ENCODE peak calls at places on chromosomes 12 and 14, in eight cellular contexts. One of them, this sample, is unnamed.

GRCh38 chr12:25433581-25434325 is 119.3 kb downstream of the LMNTD1 start:
- DNase-seq in adipocyte: peak; percentile 49
- DNase-seq in NT2/D1: no peak
- DNase-seq in A673: peak; percentile 6
- DNase-seq in transverse colon: no peak
- DNase-seq in fibroblast of the aortic adventitia: peak; percentile 68
- DNase-seq in AG04449: no peak
- DNase-seq in HFF-Myc: peak; percentile 20
- DNase-seq in this sample: no peak

GRCh38 chr12:16437926-16438325 is 90.5 kb downstream of the MGST1 start:
- DNase-seq in fibroblast of the aortic adventitia: no peak
- DNase-seq in adipocyte: no peak
- DNase-seq in AG04449: no peak
- DNase-seq in HFF-Myc: no peak
- DNase-seq in NT2/D1: no peak
- DNase-seq in A673: no peak
- DNase-seq in transverse colon: no peak
- DNase-seq in this sample: no peak

GRCh38 chr12:3004655-3005565 is 45.7 kb downstream of the TEAD4 start:
- DNase-seq in AG04449: no peak
- DNase-seq in NT2/D1: no peak
- DNase-seq in fibroblast of the aortic adventitia: no peak
- DNase-seq in transverse colon: no peak
- DNase-seq in A673: no peak
- DNase-seq in adipocyte: no peak
- DNase-seq in HFF-Myc: no peak
- DNase-seq in this sample: no peak

GRCh38 chr12:78898416-78898815 is 33.8 kb downstream of the SYT1 start:
- DNase-seq in transverse colon: no peak
- DNase-seq in adipocyte: peak; percentile 80
- DNase-seq in A673: peak; percentile 76
- DNase-seq in NT2/D1: no peak
- DNase-seq in AG04449: no peak
- DNase-seq in fibroblast of the aortic adventitia: peak; percentile 90
- DNase-seq in HFF-Myc: no peak
- DNase-seq in this sample: no peak

GRCh38 chr14:40981247-40981646 is 625.4 kb upstream of the LRFN5 start:
- DNase-seq in adipocyte: no peak
- DNase-seq in A673: no peak
- DNase-seq in transverse colon: no peak
- DNase-seq in AG04449: no peak
- DNase-seq in fibroblast of the aortic adventitia: no peak
- DNase-seq in NT2/D1: no peak
- DNase-seq in HFF-Myc: no peak
- DNase-seq in this sample: no peak

GRCh38 chr14:101905614-101906013 is 58.8 kb upstream of the DYNC1H1 start:
- DNase-seq in A673: no peak
- DNase-seq in transverse colon: no peak
- DNase-seq in HFF-Myc: no peak
- DNase-seq in AG04449: no peak
- DNase-seq in adipocyte: no peak
- DNase-seq in fibroblast of the aortic adventitia: no peak
- DNase-seq in NT2/D1: no peak
- DNase-seq in this sample: no peak

GRCh38 chr12:2183556-2184541 is 131.1 kb downstream of the CACNA1C start:
- DNase-seq in fibroblast of the aortic adventitia: peak; percentile 84
- DNase-seq in AG04449: peak; percentile 47
- DNase-seq in NT2/D1: peak; percentile 75
- DNase-seq in transverse colon: no peak
- DNase-seq in adipocyte: peak; percentile 89
- DNase-seq in A673: peak; percentile 48
- DNase-seq in HFF-Myc: peak; percentile 66
- DNase-seq in this sample: peak; percentile 46

GRCh38 chr12:6688543-6688999 is 604 bp downstream of the ZNF384 start:
- DNase-seq in NT2/D1: peak; percentile 43
- DNase-seq in A673: no peak
- DNase-seq in AG04449: no peak
- DNase-seq in fibroblast of the aortic adventitia: no peak
- DNase-seq in adipocyte: peak; percentile 45
- DNase-seq in transverse colon: peak; percentile 71
- DNase-seq in HFF-Myc: peak; percentile 53
- DNase-seq in this sample: peak; percentile 92

GRCh38 chr14:101024686-101025085 is 121.2 kb upstream of the RTL1 start:
- DNase-seq in A673: no peak
- DNase-seq in adipocyte: no peak
- DNase-seq in NT2/D1: no peak
- DNase-seq in AG04449: no peak
- DNase-seq in fibroblast of the aortic adventitia: no peak
- DNase-seq in HFF-Myc: no peak
- DNase-seq in transverse colon: no peak
- DNase-seq in this sample: no peak

GRCh38 chr12:53190108-53190729 is 9.5 kb upstream of the CSAD start:
- DNase-seq in A673: peak; percentile 74
- DNase-seq in fibroblast of the aortic adventitia: peak; percentile 69
- DNase-seq in HFF-Myc: no peak
- DNase-seq in AG04449: no peak
- DNase-seq in adipocyte: peak; percentile 74
- DNase-seq in NT2/D1: no peak
- DNase-seq in transverse colon: peak; percentile 44
- DNase-seq in this sample: no peak

GRCh38 chr12:52657305-52657902 is 5.4 kb upstream of the KRT2 start:
- DNase-seq in HFF-Myc: no peak
- DNase-seq in transverse colon: no peak
- DNase-seq in fibroblast of the aortic adventitia: no peak
- DNase-seq in AG04449: no peak
- DNase-seq in adipocyte: no peak
- DNase-seq in NT2/D1: no peak
- DNase-seq in A673: no peak
- DNase-seq in this sample: no peak

GRCh38 chr12:7638064-7638763 is 27.5 kb downstream of the APOBEC1 start:
- DNase-seq in transverse colon: no peak
- DNase-seq in adipocyte: no peak
- DNase-seq in AG04449: no peak
- DNase-seq in fibroblast of the aortic adventitia: no peak
- DNase-seq in NT2/D1: peak; percentile 92
- DNase-seq in A673: no peak
- DNase-seq in HFF-Myc: no peak
- DNase-seq in this sample: no peak

GRCh38 chr12:105409881-105410471 is 79.5 kb downstream of the C12orf75 start:
- DNase-seq in fibroblast of the aortic adventitia: peak; percentile 71
- DNase-seq in AG04449: no peak
- DNase-seq in HFF-Myc: no peak
- DNase-seq in NT2/D1: no peak
- DNase-seq in adipocyte: peak; percentile 82
- DNase-seq in A673: peak; percentile 73
- DNase-seq in transverse colon: no peak
- DNase-seq in this sample: peak; percentile 37

GRCh38 chr12:113259499-113259953 is 38.3 kb downstream of the TPCN1 start:
- DNase-seq in HFF-Myc: peak; percentile 36
- DNase-seq in NT2/D1: no peak
- DNase-seq in adipocyte: peak; percentile 47
- DNase-seq in fibroblast of the aortic adventitia: peak; percentile 83
- DNase-seq in A673: no peak
- DNase-seq in AG04449: no peak
- DNase-seq in transverse colon: peak; percentile 68
- DNase-seq in this sample: no peak

GRCh38 chr14:55540847-55541773 is 38.9 kb upstream of the KTN1 start:
- DNase-seq in AG04449: no peak
- DNase-seq in fibroblast of the aortic adventitia: peak; percentile 9
- DNase-seq in NT2/D1: no peak
- DNase-seq in HFF-Myc: no peak
- DNase-seq in A673: no peak
- DNase-seq in adipocyte: peak; percentile 54
- DNase-seq in transverse colon: no peak
- DNase-seq in this sample: no peak

DNA sequence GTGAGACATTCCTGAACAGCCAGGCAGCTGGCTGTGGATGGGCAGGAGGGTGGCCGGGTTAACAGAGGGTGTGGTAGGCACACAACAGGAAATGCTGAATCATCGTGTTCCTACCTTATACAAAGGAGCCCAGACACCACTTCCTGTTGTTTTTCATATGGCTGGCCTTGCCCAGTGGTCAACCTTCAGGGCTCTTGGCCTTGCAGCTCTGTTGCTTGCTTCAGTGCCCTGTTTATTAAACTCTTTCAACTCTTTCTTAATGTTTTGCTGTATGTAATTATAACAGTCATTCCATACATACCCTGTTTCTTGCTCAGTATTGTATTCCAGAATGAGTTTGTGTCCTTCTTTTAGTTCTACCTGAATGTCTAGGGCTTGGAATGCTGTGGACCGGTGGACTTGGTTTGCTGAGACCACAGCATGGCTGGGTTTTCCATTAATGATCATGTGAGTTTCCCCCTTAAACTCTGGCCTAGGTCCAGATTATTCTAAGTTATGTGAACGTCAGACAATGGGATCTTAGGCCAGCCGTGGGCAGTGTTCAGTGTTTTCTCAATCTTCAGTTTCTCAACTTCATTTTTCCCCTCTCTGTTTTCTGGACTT is 11.9 kb downstream of the CFAP54 start:
- DNase-seq in transverse colon: peak; percentile 56
- DNase-seq in fibroblast of the aortic adventitia: peak; percentile 77
- DNase-seq in adipocyte: peak; percentile 38
- DNase-seq in AG04449: no peak
- DNase-seq in NT2/D1: no peak
- DNase-seq in HFF-Myc: peak; percentile 65
- DNase-seq in A673: peak; percentile 48
- DNase-seq in this sample: peak; percentile 19
- H3K4me3 ChIP-seq in transverse colon: no peak overlapping the region
- H3K4me3 ChIP-seq in fibroblast of the aortic adventitia: no peak overlapping the region
- H3K4me3 ChIP-seq in adipocyte: peak overlapping the region; percentile 21
- H3K4me3 ChIP-seq in AG04449: no peak overlapping the region
- H3K4me3 ChIP-seq in NT2/D1: no peak overlapping the region
- H3K4me3 ChIP-seq in HFF-Myc: no peak overlapping the region
- H3K4me3 ChIP-seq in A673: no peak overlapping the region
- H3K4me3 ChIP-seq in this sample: no peak overlapping the region

DNA sequence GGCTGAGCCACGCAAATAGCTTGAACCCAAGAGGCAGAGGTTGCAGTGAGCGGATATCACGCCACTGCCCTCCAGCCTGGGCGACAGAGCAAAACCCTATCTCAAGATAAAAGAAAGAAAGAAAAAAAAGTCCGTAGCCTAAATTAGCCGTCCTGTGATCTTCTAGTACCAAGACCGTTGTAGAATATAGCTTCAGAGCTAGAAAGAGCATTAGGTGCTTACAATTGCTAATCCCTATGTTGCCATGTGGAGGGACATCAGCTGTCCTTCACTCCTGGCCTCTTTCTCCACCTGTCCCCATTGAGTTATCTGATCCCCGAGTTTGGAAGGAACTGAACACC is 1.2 kb downstream of the CDKN3 start:
- DNase-seq in fibroblast of the aortic adventitia: no peak
- DNase-seq in transverse colon: no peak
- DNase-seq in adipocyte: no peak
- DNase-seq in AG04449: no peak
- DNase-seq in NT2/D1: no peak
- DNase-seq in A673: no peak
- DNase-seq in HFF-Myc: no peak
- DNase-seq in this sample: no peak
- H3K4me3 ChIP-seq in fibroblast of the aortic adventitia: no peak overlapping the region
- H3K4me3 ChIP-seq in transverse colon: no peak overlapping the region
- H3K4me3 ChIP-seq in adipocyte: no peak overlapping the region
- H3K4me3 ChIP-seq in AG04449: peak overlapping the region; percentile 85
- H3K4me3 ChIP-seq in NT2/D1: no peak overlapping the region
- H3K4me3 ChIP-seq in A673: peak overlapping the region; percentile 77
- H3K4me3 ChIP-seq in HFF-Myc: peak overlapping the region; percentile 85
- H3K4me3 ChIP-seq in this sample: peak overlapping the region; percentile 91

DNA sequence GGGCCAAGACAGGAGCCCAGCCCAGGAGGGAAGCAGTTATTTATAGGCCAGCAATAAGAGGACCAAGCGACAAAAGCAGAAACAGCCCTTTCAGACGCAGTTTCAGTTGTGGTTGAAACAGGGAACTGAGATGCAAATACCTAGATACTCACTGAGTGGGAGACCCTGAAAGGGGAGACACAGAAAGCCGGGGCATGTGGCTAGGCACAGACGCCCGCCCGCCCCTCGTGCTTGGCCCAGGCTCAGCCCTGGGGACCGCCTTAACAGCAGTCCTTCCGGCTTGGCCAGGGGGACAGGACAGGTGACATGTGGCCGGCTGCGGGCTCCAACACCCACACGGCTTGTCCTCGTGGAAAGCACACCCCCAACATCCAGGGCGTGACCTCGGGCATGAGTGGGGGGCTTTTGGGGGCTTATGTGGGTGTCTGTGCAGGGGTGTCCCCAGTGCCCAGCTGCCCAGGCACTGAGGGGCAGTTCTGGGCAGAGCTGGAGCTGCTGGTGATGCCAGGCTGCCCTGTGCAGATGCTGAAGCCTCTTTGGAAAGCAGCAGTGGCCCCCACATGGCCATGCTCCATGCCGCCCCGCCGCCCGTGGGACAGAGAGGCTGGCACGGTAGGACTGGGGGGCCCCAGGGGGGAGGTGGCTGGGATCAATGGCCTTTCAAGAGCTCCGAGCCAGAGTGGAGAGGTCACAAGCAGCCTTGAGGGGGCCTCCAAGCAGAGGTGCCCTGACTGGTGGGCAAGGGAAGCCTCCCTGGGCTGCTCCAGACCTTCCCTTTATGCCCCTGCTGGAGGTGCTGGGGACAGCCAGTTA is 2.1 kb downstream of the PLD4 start:
- DNase-seq in NT2/D1: no peak
- DNase-seq in transverse colon: peak; percentile 38
- DNase-seq in HFF-Myc: no peak
- DNase-seq in A673: no peak
- DNase-seq in fibroblast of the aortic adventitia: no peak
- DNase-seq in adipocyte: no peak
- DNase-seq in AG04449: no peak
- DNase-seq in this sample: no peak
- H3K4me3 ChIP-seq in NT2/D1: no peak overlapping the region
- H3K4me3 ChIP-seq in transverse colon: no peak overlapping the region
- H3K4me3 ChIP-seq in HFF-Myc: no peak overlapping the region
- H3K4me3 ChIP-seq in A673: no peak overlapping the region
- H3K4me3 ChIP-seq in fibroblast of the aortic adventitia: no peak overlapping the region
- H3K4me3 ChIP-seq in adipocyte: no peak overlapping the region
- H3K4me3 ChIP-seq in AG04449: no peak overlapping the region
- H3K4me3 ChIP-seq in this sample: no peak overlapping the region

DNA sequence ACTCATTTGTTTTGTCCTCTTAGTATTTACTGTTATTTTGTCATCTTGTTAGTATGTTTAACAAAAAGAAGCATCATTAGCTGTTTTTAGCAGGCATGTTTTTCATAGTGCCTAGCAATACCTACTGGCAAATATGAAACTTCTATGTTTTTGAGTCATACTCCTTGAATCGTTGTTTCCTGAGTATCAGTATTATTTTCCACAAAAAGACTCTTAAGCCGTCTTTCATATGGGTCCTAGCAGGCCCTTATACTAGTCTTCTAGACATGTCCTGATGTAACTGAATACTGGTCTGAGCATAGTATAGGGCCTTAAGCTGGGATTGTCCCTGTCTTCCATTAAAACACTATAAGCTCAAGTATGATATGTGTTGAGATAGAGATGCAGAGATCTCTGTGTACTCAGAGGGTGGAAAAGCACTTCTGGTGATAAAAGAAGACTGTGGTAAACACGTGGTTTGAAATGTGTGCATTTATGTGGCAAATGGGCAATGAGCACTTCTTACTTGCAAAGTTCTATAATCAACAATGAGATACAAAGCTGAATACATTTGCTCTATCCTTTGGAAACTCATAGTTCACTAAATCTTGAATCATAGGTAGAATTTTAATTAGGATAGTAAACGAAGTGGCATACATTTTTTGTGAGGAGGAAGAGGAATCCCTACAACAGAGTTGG is 348.8 kb downstream of the PDZRN4 start:
- DNase-seq in fibroblast of the aortic adventitia: no peak
- DNase-seq in transverse colon: no peak
- DNase-seq in HFF-Myc: no peak
- DNase-seq in adipocyte: no peak
- DNase-seq in AG04449: no peak
- DNase-seq in A673: no peak
- DNase-seq in NT2/D1: no peak
- DNase-seq in this sample: no peak
- H3K4me3 ChIP-seq in fibroblast of the aortic adventitia: no peak overlapping the region
- H3K4me3 ChIP-seq in transverse colon: no peak overlapping the region
- H3K4me3 ChIP-seq in HFF-Myc: no peak overlapping the region
- H3K4me3 ChIP-seq in adipocyte: no peak overlapping the region
- H3K4me3 ChIP-seq in AG04449: no peak overlapping the region
- H3K4me3 ChIP-seq in A673: no peak overlapping the region
- H3K4me3 ChIP-seq in NT2/D1: no peak overlapping the region
- H3K4me3 ChIP-seq in this sample: no peak overlapping the region